ENCODE peak calls at places on chromosome 5, in five cellular contexts. M is testis, K is heart left ventricle, C is adrenal gland, H is GM12892. A is an unnamed sample.

GRCh38 chr5:3285621-3286020 is 310.0 kb upstream of the IRX1 start:
- DNase-seq in H (no peak), M (no peak), K (no peak), C (no peak), A (no peak)

GRCh38 chr5:14741131-14741530 is 76.6 kb downstream of the OTULIN start:
- DNase-seq in K (no peak), C (no peak), M (no peak), H (no peak), A (no peak)

GRCh38 chr5:61217251-61217650 is 55.0 kb upstream of the SMIM15 start:
- DNase-seq in C (no peak), K (no peak), H (no peak), M (no peak), A (no peak)

GRCh38 chr5:154087260-154087659 is 48.5 kb downstream of the MFAP3 start:
- DNase-seq in C (no peak), M (no peak), K (no peak), H (no peak), A (no peak)

GRCh38 chr5:74953961-74954720 is 88.0 kb upstream of the FAM169A start:
- DNase-seq in K (no peak), H (no peak), C (no peak), M (no peak), A (no peak)

GRCh38 chr5:151671979-151672378 is 14.7 kb downstream of the SPARC start:
- DNase-seq in C (no peak), K (peak; percentile 61), H (no peak), M (no peak), A (no peak)

GRCh38 chr5:93632327-93632726 is 49.3 kb downstream of the NR2F1 start:
- DNase-seq in C (no peak), K (no peak), M (no peak), H (no peak), A (peak; percentile 7)

GRCh38 chr5:36874465-36874864 is 2.1 kb upstream of the NIPBL start:
- DNase-seq in K (no peak), C (no peak), H (no peak), M (no peak), A (peak; percentile 58)

GRCh38 chr5:86679529-86679928 is 61.8 kb downstream of the COX7C start:
- DNase-seq in H (no peak), K (peak; percentile 34), C (no peak), M (peak; percentile 17), A (peak; percentile 70)

GRCh38 chr5:9251379-9251980 is 294.4 kb downstream of the SEMA5A start:
- DNase-seq in K (no peak), H (no peak), M (no peak), C (no peak), A (no peak)

GRCh38 chr5:151745071-151745705 is 13.2 kb downstream of the ATOX1 start:
- DNase-seq in C (peak; percentile 75), K (peak; percentile 26), H (no peak), M (peak; percentile 62), A (no peak)

GRCh38 chr5:112795944-112796678 is 58.4 kb downstream of the APC start:
- DNase-seq in H (no peak), K (no peak), C (no peak), M (no peak), A (peak; percentile 22)

GRCh38 chr5:75040973-75041372 is 11.4 kb downstream of the GCNT4 start:
- DNase-seq in M (no peak), H (no peak), K (no peak), C (no peak), A (no peak)

DNA sequence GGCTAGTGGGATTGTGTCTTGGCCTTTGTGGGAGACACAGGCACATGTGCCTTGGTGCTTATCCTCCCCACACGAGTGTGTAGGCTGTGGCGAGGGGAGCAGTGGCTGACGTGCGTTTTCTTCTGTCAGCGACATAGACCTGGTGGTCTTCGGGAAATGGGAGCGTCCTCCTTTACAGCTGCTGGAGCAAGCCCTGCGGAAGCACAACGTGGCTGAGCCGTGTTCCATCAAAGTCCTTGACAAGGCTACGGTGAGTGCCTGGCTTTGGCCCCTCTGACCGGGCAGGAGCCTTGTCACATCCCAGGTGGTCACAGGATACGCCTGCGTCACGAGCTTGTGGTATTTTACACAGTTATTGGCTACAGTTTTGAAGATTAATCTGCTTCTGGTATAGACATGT is 26.4 kb downstream of the TENT4A start:
- DNase-seq in H (no peak), K (no peak), M (no peak), C (no peak), A (no peak)
- TF ChIP-seq POLR2A in H (no peak), K (no peak), M (no peak), C (no peak), A (no peak)

GRCh38 chr5:135454946-135455345 is 2.8 kb upstream of the TIFAB start:
- DNase-seq in H (no peak), C (no peak), K (no peak), M (no peak), A (no peak)

GRCh38 chr5:135457424-135458071 is 5.4 kb upstream of the TIFAB start:
- DNase-seq in H (peak; percentile 65), C (peak; percentile 51), K (peak; percentile 38), M (peak; percentile 74), A (peak; percentile 79)

GRCh38 chr5:135455876-135456237 is 3.7 kb upstream of the TIFAB start:
- DNase-seq in K (no peak), M (no peak), C (no peak), H (no peak), A (no peak)

GRCh38 chr5:135458356-135458755 is 6.2 kb upstream of the TIFAB start:
- DNase-seq in C (no peak), K (no peak), H (no peak), M (no peak), A (no peak)

GRCh38 chr5:135456238-135457099 is 4.3 kb upstream of the TIFAB start:
- DNase-seq in C (peak; percentile 61), M (peak; percentile 89), H (no peak), K (no peak), A (peak; percentile 56)
- TF ChIP-seq POLR2A in C (peak; percentile 45), M (no peak), H (no peak), K (no peak), A (peak; percentile 55)

DNA sequence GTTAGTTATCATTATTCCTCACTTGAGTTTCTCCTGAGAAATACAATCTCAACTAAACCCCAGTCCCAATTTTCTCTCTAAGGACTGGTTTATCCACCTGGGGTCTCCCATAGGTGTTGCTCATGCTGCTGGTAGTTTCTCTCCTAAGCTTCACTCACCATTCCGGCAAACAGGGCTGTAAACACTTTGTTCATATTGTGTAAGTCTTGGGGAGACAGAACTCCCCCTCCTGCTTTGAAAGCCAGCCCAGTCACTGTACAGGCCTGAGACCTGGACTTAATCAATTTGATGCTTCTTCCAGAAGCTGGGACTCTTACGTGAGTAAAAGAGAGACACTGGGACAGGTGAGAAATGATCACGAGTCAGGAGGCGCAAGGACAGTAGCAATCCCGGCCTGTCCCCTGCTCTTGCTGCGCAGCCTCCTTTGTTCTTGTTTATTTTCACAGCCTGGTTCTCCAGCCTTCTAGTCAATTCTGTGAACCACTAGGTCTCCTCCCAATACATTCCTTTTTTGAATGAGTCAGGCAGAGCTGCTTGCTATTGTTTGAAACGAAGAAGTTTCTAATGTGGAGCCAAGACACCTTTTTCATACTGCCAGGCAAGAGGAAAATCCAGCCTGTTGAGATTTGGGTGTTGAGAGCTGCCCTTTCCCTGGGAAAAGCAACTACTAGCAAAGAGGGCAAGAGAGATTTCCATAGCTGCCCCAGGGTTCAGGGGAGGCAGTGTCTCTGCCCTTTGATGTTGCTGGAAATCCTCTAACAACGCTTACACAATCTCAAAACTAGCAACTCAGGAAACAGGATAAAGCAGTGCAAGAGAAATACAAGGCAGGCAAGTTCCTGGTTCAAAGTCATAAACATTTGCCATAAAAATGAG is 9.2 kb upstream of the SHROOM1 start:
- DNase-seq in H (no peak), K (no peak), C (no peak), M (no peak), A (no peak)
- TF ChIP-seq POLR2A in H (no peak), K (no peak), C (no peak), M (no peak), A (no peak)

DNA sequence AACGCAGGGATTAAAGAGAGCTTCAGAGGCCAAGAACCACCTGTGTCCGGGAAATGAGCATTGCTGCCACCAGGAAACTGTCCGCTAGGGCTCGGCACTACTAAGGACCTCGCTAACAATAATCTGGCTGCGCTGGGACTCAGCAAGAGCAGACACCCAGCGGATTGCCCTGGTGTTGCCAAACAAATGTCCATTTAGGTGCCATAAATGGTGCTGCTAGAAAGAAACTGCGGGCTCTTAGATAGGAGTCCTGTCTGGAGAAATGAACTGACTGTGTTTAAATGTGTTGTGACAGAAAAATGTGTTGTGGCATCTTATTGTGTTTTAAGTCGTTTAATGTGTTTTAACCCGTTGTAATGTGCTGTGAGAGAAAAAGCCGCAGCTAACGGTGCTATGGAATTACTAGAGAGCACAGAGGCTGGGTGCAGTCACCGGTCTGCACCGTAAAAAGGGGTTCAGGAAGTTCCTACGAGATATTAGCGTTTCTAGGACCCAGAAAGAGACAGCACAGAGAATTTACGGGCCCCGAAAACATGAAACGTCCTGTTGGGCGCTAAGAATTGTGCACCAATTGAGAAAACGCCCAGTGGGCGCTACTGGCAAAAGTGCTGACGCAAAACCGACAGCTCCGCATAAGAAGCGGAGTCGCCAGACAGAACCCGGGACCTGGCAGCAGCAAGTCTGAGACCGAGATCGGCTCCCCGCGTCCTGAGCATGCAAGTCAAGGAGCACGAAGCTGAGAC is 90.6 kb downstream of the ANXA2R start:
- DNase-seq in H (peak; percentile 48), K (peak; percentile 53), M (no peak), C (peak; percentile 40), A (peak; percentile 95)
- TF ChIP-seq POLR2A in H (no peak), K (no peak), M (no peak), C (no peak), A (peak; percentile 81)

GRCh38 chr5:128083811-128084227 is 253 bp downstream of the SLC12A2 start:
- DNase-seq in M (no peak), H (peak; percentile 46), C (no peak), K (no peak), A (no peak)
- TF ChIP-seq POLR2A in M (no peak), H (no peak), C (no peak), K (peak; percentile 65), A (no peak)

GRCh38 chr5:38870595-38870994 is 24.8 kb downstream of the OSMR start:
- DNase-seq in C (no peak), M (no peak), H (no peak), K (no peak), A (no peak)
- TF ChIP-seq POLR2A in C (no peak), M (no peak), H (no peak), K (no peak), A (no peak)

DNA sequence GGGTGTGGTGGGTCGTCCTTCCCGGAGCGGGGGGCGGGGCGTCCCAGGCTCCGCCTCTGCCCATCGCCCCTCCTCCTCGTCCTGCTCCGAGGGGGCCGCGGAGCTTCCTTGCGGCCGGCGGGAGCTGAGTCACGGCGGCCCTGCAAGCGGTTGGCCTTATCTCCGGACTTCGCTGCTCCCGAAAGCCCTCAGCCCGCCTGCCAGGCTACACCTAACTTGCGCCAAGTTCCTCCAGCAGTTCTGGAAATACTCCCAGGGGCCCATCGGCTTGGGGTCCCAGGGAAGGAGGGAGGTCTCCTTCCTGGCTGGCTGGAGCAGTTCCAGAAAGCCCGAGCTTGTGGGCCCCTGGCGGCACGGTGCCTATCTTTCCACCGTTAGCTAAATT is 54.2 kb upstream of the CDKN2AIPNL start:
- DNase-seq in K (peak; percentile 89), H (peak; percentile 75), M (peak; percentile 90), C (peak; percentile 90), A (peak; percentile 92)
- TF ChIP-seq POLR2A in K (peak; percentile 81), H (peak; percentile 66), M (no peak), C (peak; percentile 73), A (no peak)

A was measured in erythroblast.